ENCODE peak calls at places on chromosomes 6 and 20, in four cellular contexts. One of them, this sample, is unnamed. For H3K36me3, the result is how much of the 10 kb centered on the place peaks cover.

GRCh38 chr6:39137235-39137634 is 22.2 kb upstream of the SAYSD1 start:
- DNase-seq in GM23338: peak
- DNase-seq in CD8-positive, alpha-beta memory T cell: peak
- DNase-seq in IMR-90: peak
- DNase-seq in this sample: peak

GRCh38 chr20:46831633-46832011 is 63.0 kb upstream of the EYA2 start:
- DNase-seq in GM23338: no peak
- DNase-seq in IMR-90: peak
- DNase-seq in CD8-positive, alpha-beta memory T cell: no peak
- DNase-seq in this sample: no peak

GRCh38 chr6:4358414-4359107 is 223.2 kb upstream of the ECI2 start:
- DNase-seq in CD8-positive, alpha-beta memory T cell: no peak
- DNase-seq in GM23338: peak
- DNase-seq in IMR-90: peak
- DNase-seq in this sample: no peak

GRCh38 chr6:109117346-109118035 is 22.2 kb downstream of the CEP57L1 start:
- DNase-seq in CD8-positive, alpha-beta memory T cell: no peak
- DNase-seq in GM23338: no peak
- DNase-seq in IMR-90: no peak
- DNase-seq in this sample: no peak

GRCh38 chr6:43977404-43978111 is 149.7 kb downstream of the MRPL14 start:
- DNase-seq in CD8-positive, alpha-beta memory T cell: no peak
- DNase-seq in GM23338: no peak
- DNase-seq in IMR-90: no peak
- DNase-seq in this sample: no peak

GRCh38 chr20:46994341-46994740 is 99.7 kb downstream of the EYA2 start:
- DNase-seq in GM23338: no peak
- DNase-seq in CD8-positive, alpha-beta memory T cell: no peak
- DNase-seq in IMR-90: no peak
- DNase-seq in this sample: no peak

GRCh38 chr6:106106276-106107042 is 20.3 kb downstream of the PRDM1 start:
- DNase-seq in CD8-positive, alpha-beta memory T cell: no peak
- DNase-seq in IMR-90: no peak
- DNase-seq in GM23338: no peak
- DNase-seq in this sample: no peak

GRCh38 chr20:58485326-58485725 is 29.9 kb downstream of the APCDD1L start:
- DNase-seq in GM23338: no peak
- DNase-seq in CD8-positive, alpha-beta memory T cell: no peak
- DNase-seq in IMR-90: peak
- DNase-seq in this sample: no peak

GRCh38 chr6:22886881-22887581 is 317.7 kb downstream of the HDGFL1 start:
- DNase-seq in CD8-positive, alpha-beta memory T cell: no peak
- DNase-seq in IMR-90: peak
- DNase-seq in GM23338: no peak
- DNase-seq in this sample: no peak

GRCh38 chr6:28988536-28989415 is 16.3 kb downstream of the ZNF311 start:
- DNase-seq in GM23338: peak
- DNase-seq in IMR-90: peak
- DNase-seq in CD8-positive, alpha-beta memory T cell: peak
- DNase-seq in this sample: peak

GRCh38 chr6:19781269-19781668 is 55.9 kb upstream of the ID4 start:
- DNase-seq in GM23338: no peak
- DNase-seq in CD8-positive, alpha-beta memory T cell: no peak
- DNase-seq in IMR-90: no peak
- DNase-seq in this sample: no peak

GRCh38 chr6:157840776-157841175 is 17.7 kb downstream of the SNX9 start:
- DNase-seq in CD8-positive, alpha-beta memory T cell: no peak
- DNase-seq in IMR-90: peak
- DNase-seq in GM23338: no peak
- DNase-seq in this sample: no peak

GRCh38 chr6:34412643-34413214 is 13.1 kb downstream of the RPS10 start:
- DNase-seq in IMR-90: peak
- DNase-seq in CD8-positive, alpha-beta memory T cell: no peak
- DNase-seq in GM23338: no peak
- DNase-seq in this sample: no peak

GRCh38 chr6:34418367-34418766 is 7.5 kb downstream of the RPS10 start:
- DNase-seq in GM23338: no peak
- DNase-seq in IMR-90: no peak
- DNase-seq in CD8-positive, alpha-beta memory T cell: no peak
- DNase-seq in this sample: no peak

GRCh38 chr6:34416877-34417371 is 8.9 kb downstream of the RPS10 start:
- DNase-seq in IMR-90: no peak
- DNase-seq in GM23338: no peak
- DNase-seq in CD8-positive, alpha-beta memory T cell: no peak
- DNase-seq in this sample: no peak

GRCh38 chr6:34412054-34412453 is 13.8 kb downstream of the RPS10 start:
- DNase-seq in CD8-positive, alpha-beta memory T cell: no peak
- DNase-seq in GM23338: no peak
- DNase-seq in IMR-90: no peak
- DNase-seq in this sample: no peak

DNA sequence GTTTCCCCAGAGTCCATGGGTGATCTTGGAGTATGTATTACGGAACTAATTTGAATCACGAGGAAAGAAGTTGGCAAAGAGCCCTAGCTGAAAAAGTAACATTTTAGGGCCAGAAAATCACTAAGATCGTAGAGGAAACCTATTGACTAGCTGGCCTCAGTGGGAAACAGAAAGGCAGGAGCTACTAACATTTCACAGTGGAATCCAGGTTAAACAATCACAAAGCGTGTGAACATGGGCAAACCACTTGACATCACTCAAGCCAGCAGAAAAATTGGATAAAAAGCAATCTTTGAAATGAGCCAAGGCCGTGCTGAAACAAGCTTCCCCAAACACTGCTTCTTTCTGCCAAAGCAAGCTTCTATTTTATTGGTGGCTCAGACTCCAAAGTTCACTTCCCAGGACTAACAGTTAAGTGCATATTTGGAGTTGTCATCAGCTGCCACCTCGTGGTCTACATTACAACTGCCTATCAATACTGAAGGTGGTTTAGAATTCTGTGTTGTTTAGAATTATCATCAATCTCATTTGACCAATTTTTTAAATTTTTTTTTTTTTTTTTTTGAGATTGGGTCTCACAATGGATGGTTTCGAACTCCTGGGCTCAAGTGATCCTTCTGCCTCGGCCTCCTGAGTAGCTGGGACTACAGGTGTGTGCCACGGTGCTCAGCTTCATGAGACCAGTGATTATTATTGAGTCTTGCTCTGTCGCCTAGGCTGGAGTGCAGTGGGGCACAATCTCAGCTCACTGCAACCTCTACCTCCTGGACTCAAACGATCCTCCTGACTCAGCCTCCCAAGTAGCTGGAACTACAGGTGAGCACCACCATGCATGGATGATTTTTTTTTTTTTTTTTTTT is 10.6 kb downstream of the RPS10 start:
- DNase-seq in GM23338: peak
- DNase-seq in IMR-90: peak
- DNase-seq in CD8-positive, alpha-beta memory T cell: peak
- DNase-seq in this sample: peak
- H3K36me3 ChIP-seq in GM23338: under half
- H3K36me3 ChIP-seq in IMR-90: under half
- H3K36me3 ChIP-seq in CD8-positive, alpha-beta memory T cell: under half
- H3K36me3 ChIP-seq in this sample: under half

GRCh38 chr6:155970878-155971702 is 515.5 kb upstream of the NOX3 start:
- DNase-seq in GM23338: no peak
- DNase-seq in IMR-90: no peak
- DNase-seq in CD8-positive, alpha-beta memory T cell: peak
- DNase-seq in this sample: no peak

GRCh38 chr6:155980014-155980413 is 524.4 kb upstream of the NOX3 start:
- DNase-seq in GM23338: no peak
- DNase-seq in IMR-90: no peak
- DNase-seq in CD8-positive, alpha-beta memory T cell: no peak
- DNase-seq in this sample: no peak

GRCh38 chr6:155980680-155981079 is 525.0 kb upstream of the NOX3 start:
- DNase-seq in CD8-positive, alpha-beta memory T cell: no peak
- DNase-seq in GM23338: no peak
- DNase-seq in IMR-90: no peak
- DNase-seq in this sample: no peak

GRCh38 chr6:155974359-155974758 is 518.7 kb upstream of the NOX3 start:
- DNase-seq in IMR-90: no peak
- DNase-seq in GM23338: no peak
- DNase-seq in CD8-positive, alpha-beta memory T cell: no peak
- DNase-seq in this sample: no peak

GRCh38 chr6:155974967-155975366 is 519.3 kb upstream of the NOX3 start:
- DNase-seq in CD8-positive, alpha-beta memory T cell: no peak
- DNase-seq in IMR-90: no peak
- DNase-seq in GM23338: no peak
- DNase-seq in this sample: no peak
- H3K27ac ChIP-seq in CD8-positive, alpha-beta memory T cell: no peak
- H3K27ac ChIP-seq in IMR-90: no peak
- H3K27ac ChIP-seq in GM23338: no peak
- H3K27ac ChIP-seq in this sample: no peak

DNA sequence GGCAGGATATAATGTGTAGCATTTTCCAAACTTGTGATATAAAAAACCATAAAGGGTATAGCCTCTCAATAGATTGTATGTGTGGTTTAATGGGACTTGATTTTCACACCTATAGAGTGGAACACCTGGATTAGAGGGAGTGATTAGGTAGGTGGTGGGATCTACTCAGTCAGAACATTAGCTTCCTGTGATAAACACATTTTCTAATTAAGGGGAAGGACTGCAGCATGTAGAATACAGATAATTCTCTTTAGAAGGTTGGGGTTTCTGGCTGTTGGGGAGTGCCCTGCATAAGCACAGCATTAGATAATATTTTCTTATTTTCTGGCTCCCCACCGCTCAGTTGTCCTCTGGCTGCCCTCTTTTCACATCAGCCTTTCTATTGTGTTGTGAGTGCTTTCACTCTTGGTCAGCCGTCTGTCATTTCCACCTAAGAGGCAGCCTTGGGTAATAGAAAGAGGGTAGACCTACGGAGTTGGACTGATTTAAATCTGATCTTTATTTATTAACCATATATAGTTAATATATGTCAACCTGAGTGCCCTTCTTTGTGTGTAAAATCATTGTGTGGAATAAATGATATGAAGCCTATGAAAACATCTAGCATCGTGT is 8.0 kb downstream of the CSE1L start:
- DNase-seq in CD8-positive, alpha-beta memory T cell: no peak
- DNase-seq in GM23338: no peak
- DNase-seq in IMR-90: no peak
- DNase-seq in this sample: no peak
- H3K36me3 ChIP-seq in CD8-positive, alpha-beta memory T cell: under half
- H3K36me3 ChIP-seq in GM23338: under half
- H3K36me3 ChIP-seq in IMR-90: under half
- H3K36me3 ChIP-seq in this sample: under half

DNA sequence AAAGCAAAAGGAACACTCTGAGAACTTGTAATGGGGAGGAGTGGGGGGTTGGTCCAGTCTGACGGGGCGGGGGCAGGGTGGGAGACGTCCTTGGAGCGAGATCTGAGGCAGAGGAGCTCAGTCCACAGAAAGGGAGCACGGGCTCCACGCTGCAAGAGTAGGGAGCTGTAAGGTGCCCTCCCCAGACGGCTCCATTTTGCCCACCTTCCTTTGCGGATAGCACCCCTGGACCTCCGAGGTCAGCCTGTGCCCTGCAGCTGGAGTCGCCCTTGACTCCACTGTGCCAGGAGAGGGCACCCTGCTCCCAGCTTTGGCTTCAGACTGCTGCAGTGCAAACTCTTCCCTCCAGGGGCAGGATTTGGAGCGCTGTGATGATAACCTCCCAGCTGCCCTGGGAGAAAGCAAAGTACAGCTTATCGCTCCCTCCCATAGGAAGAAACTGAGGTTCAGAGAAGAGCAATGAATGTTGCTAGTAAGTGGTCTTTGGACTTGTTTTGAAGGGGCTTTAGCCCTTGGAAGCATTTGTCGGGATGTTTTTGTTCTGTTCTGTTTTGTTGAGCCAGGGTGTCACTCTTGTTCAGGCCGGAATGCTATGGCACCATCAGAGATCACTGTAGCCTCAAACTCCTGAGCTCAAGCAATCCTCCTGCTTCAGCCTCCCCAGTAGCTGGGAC is 9.5 kb upstream of the AHCY start:
- DNase-seq in GM23338: peak
- DNase-seq in CD8-positive, alpha-beta memory T cell: peak
- DNase-seq in IMR-90: peak
- DNase-seq in this sample: peak
- H3K27ac ChIP-seq in GM23338: no peak
- H3K27ac ChIP-seq in CD8-positive, alpha-beta memory T cell: no peak
- H3K27ac ChIP-seq in IMR-90: no peak
- H3K27ac ChIP-seq in this sample: no peak

DNA sequence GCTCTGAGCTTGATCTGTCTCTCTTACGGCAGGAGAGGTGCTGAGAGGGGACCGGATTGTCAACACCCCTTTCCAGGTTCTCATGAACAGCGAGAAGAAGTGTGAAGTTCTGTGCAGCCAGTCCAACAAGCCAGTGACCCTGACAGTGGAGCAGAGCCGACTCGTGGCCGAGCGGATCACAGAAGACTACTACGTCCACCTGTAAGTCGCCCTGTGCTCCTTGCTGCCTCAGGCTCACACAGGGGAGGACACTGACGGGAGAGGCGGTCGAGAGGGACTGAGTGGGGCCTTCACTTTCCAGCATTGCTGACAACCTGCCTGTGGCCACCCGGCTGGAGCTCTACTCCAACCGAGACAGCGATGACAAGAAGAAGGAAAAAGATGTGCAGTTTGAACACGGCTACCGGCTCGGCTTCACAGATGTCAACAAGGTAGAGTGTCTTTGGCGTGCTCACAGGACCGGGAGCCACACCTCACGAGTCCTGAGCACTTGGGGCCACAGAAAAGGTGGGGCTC is 32.0 kb downstream of the TM9SF4 start:
- DNase-seq in CD8-positive, alpha-beta memory T cell: no peak
- DNase-seq in GM23338: no peak
- DNase-seq in IMR-90: no peak
- DNase-seq in this sample: no peak
- H3K36me3 ChIP-seq in CD8-positive, alpha-beta memory T cell: half or more
- H3K36me3 ChIP-seq in GM23338: half or more
- H3K36me3 ChIP-seq in IMR-90: half or more
- H3K36me3 ChIP-seq in this sample: half or more

GRCh38 chr20:41242352-41242751 is 75.2 kb downstream of the ZHX3 start:
- DNase-seq in IMR-90: no peak
- DNase-seq in GM23338: no peak
- DNase-seq in CD8-positive, alpha-beta memory T cell: no peak
- DNase-seq in this sample: no peak
- H3K27ac ChIP-seq in IMR-90: no peak
- H3K27ac ChIP-seq in GM23338: no peak
- H3K27ac ChIP-seq in CD8-positive, alpha-beta memory T cell: no peak
- H3K27ac ChIP-seq in this sample: no peak

DNA sequence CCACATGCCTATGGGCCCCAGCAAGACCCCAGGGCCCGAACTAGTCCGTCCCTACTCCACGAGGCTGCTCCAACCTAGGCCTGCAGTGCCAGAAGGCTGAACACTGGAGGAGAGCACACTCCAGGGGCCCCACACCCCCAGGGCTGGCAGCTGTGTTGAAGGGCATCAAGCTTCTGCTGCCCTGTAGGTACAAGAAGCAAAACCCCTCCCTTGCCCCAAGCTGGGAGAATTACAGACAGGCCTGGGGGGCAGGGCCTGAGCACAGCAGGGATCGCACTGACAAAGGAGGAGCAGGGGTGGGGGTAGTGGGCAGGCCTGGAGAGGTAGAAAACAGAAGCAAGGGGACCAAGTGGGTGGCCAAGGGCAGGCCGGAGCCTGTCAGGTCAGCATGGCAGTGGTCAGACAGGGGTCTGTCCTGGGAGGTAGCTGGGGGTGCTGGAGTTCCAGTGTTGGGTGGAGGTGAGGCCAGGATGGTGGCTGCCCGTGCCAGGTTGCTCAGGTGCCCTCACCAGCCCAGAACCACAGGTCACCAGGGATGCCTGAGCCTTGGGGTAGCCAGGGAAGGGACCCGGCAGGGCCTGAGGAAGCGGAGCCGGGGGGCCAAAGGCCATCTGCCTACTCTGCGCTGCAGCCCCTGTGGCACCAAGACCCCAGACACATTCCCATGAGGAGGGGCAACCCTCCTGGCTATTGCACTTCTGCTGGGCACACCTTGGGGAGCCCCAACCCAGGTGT is 2.9 kb upstream of the UCKL1 start:
- DNase-seq in IMR-90: no peak
- DNase-seq in CD8-positive, alpha-beta memory T cell: no peak
- DNase-seq in GM23338: no peak
- DNase-seq in this sample: no peak
- H3K36me3 ChIP-seq in IMR-90: under half
- H3K36me3 ChIP-seq in CD8-positive, alpha-beta memory T cell: under half
- H3K36me3 ChIP-seq in GM23338: under half
- H3K36me3 ChIP-seq in this sample: under half

This sample was measured in CD8-positive, alpha-beta T cell.